ENCODE peak calls at places on chromosomes 12 and 14, in four cellular contexts. I is spleen, D is right lobe of liver, Q is hepatocyte. Z is an unnamed sample.

GRCh38 chr12:107288414-107289125 is 195.2 kb upstream of the CRY1 start:
- DNase-seq in I (no peak), D (no peak), Q (no peak), Z (no peak)

GRCh38 chr12:90100619-90101018 is 392.0 kb upstream of the ATP2B1 start:
- DNase-seq in I (no peak), D (no peak), Q (no peak), Z (no peak)

GRCh38 chr12:94982456-94982855 is 21.0 kb downstream of the NDUFA12 start:
- DNase-seq in I (no peak), D (no peak), Q (no peak), Z (no peak)

GRCh38 chr12:109735825-109736551 is 22.4 kb downstream of the FAM222A start:
- DNase-seq in I (no peak), D (peak), Q (no peak), Z (peak)

GRCh38 chr12:4274960-4275868 is 1.7 kb downstream of the CCND2 start:
- DNase-seq in I (peak), D (no peak), Q (peak), Z (no peak)

GRCh38 chr14:104464907-104465306 is 114.7 kb upstream of the C14orf180 start:
- DNase-seq in I (no peak), D (no peak), Q (no peak), Z (no peak)

GRCh38 chr12:109625131-109625559 is 51.6 kb downstream of the MVK start:
- DNase-seq in I (no peak), D (no peak), Q (peak), Z (peak)

GRCh38 chr12:8154526-8154925 is 2.3 kb upstream of the ZNF705A start:
- DNase-seq in I (no peak), D (no peak), Q (no peak), Z (no peak)

GRCh38 chr12:69131073-69131472 is 108.3 kb upstream of the CPSF6 start:
- DNase-seq in I (no peak), D (no peak), Q (no peak), Z (no peak)

GRCh38 chr14:99188721-99189120 is 83.3 kb downstream of the BCL11B start:
- DNase-seq in I (no peak), D (no peak), Q (no peak), Z (no peak)

GRCh38 chr14:24243336-24243836 is 963 bp upstream of the TINF2 start:
- DNase-seq in I (peak), D (no peak), Q (peak), Z (no peak)

GRCh38 chr12:64680235-64680634 is 69.9 kb downstream of the RASSF3 start:
- DNase-seq in I (no peak), D (no peak), Q (no peak), Z (no peak)
- H3K4me3 ChIP-seq in I (no peak), D (no peak), Q (no peak), Z (peak)

GRCh38 chr12:7150841-7151240 is 20.7 kb downstream of the CLSTN3 start:
- DNase-seq in I (no peak), D (no peak), Q (no peak), Z (no peak)
- H3K27ac ChIP-seq in I (no peak), D (no peak), Q (no peak), Z (no peak)

DNA sequence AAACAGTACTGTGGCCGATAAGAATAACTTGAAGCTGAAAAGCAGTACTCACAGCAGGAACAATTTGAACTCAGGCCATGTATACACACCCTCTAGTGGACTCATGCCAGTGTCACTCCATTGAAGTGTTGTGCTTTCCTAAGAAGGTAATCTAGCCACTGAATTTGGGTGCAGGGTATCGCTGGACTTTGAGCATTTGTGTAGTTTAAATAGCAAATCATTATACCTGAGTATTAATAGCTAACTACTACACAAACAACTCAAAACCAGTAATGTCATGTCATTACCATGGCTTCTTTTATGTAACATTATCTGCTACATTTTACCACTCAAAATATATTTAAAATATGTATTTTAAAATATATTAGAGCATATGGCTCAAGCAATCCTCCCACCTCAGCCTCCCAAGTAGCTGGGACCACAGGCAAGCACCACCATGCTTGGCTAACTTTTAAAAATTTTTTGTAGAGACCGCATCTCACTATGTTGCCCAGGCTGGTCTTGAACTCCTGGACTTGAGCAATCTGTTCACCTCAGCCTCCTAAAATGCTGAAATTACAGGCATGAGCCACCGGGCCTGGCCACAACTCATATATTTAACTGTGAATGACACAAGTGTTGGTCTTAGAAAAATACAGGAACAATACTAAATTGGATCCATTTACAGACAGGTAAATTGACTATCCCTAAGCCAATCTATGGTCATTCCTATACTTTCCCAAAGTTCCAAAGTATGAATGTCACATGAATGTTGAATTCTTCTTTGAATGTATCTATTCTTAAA is 25.6 kb upstream of the ARID4A start:
- DNase-seq in I (no peak), D (no peak), Q (peak), Z (no peak)
- TF ChIP-seq CTCF in I (no peak), D (peak), Q (peak), Z (peak)

DNA sequence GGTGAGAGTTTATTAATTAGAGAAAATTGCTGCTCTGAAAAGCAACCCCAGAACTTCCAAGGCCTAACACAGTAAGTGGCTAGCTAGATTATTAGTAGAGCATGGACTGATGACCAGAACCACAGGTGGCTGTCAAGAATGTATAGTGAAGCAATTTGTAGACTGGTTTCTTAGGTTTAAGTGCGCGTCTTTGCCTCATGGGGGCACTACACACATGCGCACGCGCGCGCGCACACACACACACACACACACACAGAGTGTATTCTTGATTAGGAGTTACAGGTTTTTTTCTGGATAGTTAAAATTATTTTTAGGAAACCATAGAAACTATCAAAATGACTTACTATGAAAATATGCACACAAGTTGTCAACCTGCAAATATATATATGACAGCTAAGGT is 66.5 kb downstream of the BHLHE41 start:
- DNase-seq in I (no peak), D (no peak), Q (no peak), Z (no peak)
- H3K4me3 ChIP-seq in I (no peak), D (no peak), Q (no peak), Z (no peak)

GRCh38 chr12:2286051-2286450 is 233.3 kb downstream of the CACNA1C start:
- DNase-seq in I (no peak), D (no peak), Q (no peak), Z (no peak)

GRCh38 chr12:2287589-2287988 is 234.8 kb downstream of the CACNA1C start:
- DNase-seq in I (no peak), D (no peak), Q (no peak), Z (no peak)

GRCh38 chr12:2285462-2285861 is 232.7 kb downstream of the CACNA1C start:
- DNase-seq in I (no peak), D (no peak), Q (no peak), Z (no peak)

GRCh38 chr12:2287151-2287550 is 234.4 kb downstream of the CACNA1C start:
- DNase-seq in I (no peak), D (no peak), Q (no peak), Z (no peak)

GRCh38 chr12:2286461-2287131 is 233.8 kb downstream of the CACNA1C start:
- DNase-seq in I (peak), D (no peak), Q (no peak), Z (no peak)
- H3K27ac ChIP-seq in I (peak), D (no peak), Q (peak), Z (peak)

DNA sequence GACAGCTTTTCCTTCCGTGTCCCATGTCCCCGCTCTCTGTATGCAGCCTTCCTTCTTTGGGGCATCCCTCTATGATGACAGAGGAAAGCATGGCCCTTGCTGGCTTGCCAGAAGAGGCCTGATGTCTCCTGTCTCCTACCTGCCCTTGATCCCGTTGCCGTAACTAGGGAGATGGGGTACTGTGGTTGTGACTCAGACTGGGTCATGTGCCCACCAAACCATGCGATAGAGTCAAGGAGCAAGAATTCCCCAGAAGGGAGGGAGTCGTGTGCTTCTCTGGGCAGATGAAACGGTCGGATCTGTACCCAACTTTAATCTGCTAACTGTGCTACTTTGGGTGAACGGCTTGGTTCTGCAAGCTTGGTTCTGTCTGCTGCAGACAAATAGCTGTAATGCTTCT is 99.1 kb upstream of the DYNC1H1 start:
- DNase-seq in I (no peak), D (no peak), Q (no peak), Z (no peak)
- TF ChIP-seq CTCF in I (no peak), D (no peak), Q (no peak), Z (no peak)

GRCh38 chr14:89575386-89576061 is 158.5 kb upstream of the FOXN3 start:
- DNase-seq in I (no peak), D (no peak), Q (no peak), Z (no peak)

GRCh38 chr14:89573399-89573657 is 156.3 kb upstream of the FOXN3 start:
- DNase-seq in I (no peak), D (no peak), Q (no peak), Z (no peak)

GRCh38 chr14:89571502-89571901 is 154.5 kb upstream of the FOXN3 start:
- DNase-seq in I (no peak), D (no peak), Q (no peak), Z (no peak)

GRCh38 chr14:89574420-89574819 is 157.4 kb upstream of the FOXN3 start:
- DNase-seq in I (no peak), D (no peak), Q (no peak), Z (no peak)

DNA sequence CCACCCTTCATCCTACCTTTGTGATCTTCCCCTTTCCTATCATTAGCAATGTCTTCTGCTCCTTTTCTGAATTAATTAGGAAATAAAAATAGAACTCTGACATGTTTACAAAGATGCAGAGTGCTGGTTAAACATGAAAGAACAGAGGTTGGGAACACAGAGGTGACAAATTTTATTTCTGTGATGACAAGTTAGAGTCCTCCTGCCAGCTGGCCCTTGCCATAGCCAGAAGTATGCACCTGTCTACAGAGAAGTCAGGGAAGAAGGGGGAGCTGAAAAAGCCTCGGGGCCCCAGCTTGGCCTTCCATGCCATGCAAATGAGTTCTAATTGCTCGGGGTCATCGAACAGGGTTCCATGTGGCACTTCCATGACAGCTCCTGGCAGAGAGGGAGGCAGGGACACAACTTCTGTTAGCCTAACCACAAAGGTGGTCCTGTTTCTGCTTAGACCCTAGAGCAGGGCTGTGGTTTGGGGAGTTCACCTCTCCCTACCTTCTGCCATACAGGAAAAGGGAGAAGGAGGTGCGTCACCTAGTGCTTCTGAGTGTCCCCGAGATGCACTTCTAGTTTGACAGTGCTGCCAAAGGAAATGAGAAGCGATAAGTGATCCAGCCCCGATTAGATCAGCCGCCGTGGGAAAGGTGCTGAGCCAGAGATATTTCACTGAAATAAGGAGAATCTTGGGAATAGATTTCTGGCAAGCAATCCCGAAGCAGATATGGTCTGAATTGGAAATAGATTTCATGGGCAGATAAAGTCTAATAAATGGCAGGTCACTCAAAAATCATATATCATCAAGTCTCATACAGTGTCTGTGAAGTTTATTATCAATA is 155.7 kb upstream of the FOXN3 start:
- DNase-seq in I (no peak), D (no peak), Q (no peak), Z (no peak)
- H3K4me3 ChIP-seq in I (no peak), D (no peak), Q (no peak), Z (no peak)

Z was measured in left ventricle myocardium inferior.